ENCODE peak calls at places on chromosomes 1 and 21, in six cellular contexts. T, Z, P, E, W and M are unnamed samples.

GRCh38 chr1:115299266-115299665 is 38.8 kb downstream of the NGF start:
- DNase-seq in T (no peak), Z (no peak), P (no peak), E (no peak), W (no peak), M (no peak)

GRCh38 chr1:61552630-61553029 is 172.3 kb downstream of the TM2D1 start:
- DNase-seq in T (no peak), Z (no peak), P (no peak), E (no peak), W (no peak), M (no peak)

GRCh38 chr1:7046891-7047290 is 261.6 kb downstream of the CAMTA1 start:
- DNase-seq in T (no peak), Z (no peak), P (no peak), E (no peak), W (no peak), M (no peak)

GRCh38 chr1:101081496-101082282 is 56.1 kb upstream of the DPH5 start:
- DNase-seq in T (no peak), Z (no peak), P (no peak), E (no peak), W (no peak), M (no peak)

GRCh38 chr1:172499636-172500141 is 33.3 kb upstream of the SUCO start:
- DNase-seq in T (no peak), Z (peak), P (peak), E (no peak), W (no peak), M (peak)

GRCh38 chr21:46194374-46195334 is 10.4 kb upstream of the SPATC1L start:
- DNase-seq in T (no peak), Z (no peak), P (no peak), E (no peak), W (no peak), M (no peak)

GRCh38 chr1:158035976-158036583 is 42.6 kb downstream of the KIRREL1 start:
- DNase-seq in T (no peak), Z (no peak), P (no peak), E (no peak), W (peak), M (no peak)

GRCh38 chr1:182674346-182675246 is 9.8 kb downstream of the RGS8 start:
- DNase-seq in T (no peak), Z (no peak), P (no peak), E (no peak), W (no peak), M (peak)

GRCh38 chr1:26998319-26999300 is 5.1 kb downstream of the TRNP1 start:
- DNase-seq in T (no peak), Z (no peak), P (no peak), E (no peak), W (no peak), M (no peak)

GRCh38 chr1:185880779-185881333 is 146.7 kb downstream of the HMCN1 start:
- DNase-seq in T (no peak), Z (no peak), P (no peak), E (no peak), W (no peak), M (peak)

GRCh38 chr1:1211541-1212511 is 2.1 kb downstream of the TNFRSF4 start:
- DNase-seq in T (no peak), Z (no peak), P (no peak), E (no peak), W (no peak), M (no peak)

GRCh38 chr1:224996266-224996665 is 66.8 kb downstream of the DNAH14 start:
- DNase-seq in T (no peak), Z (no peak), P (no peak), E (no peak), W (no peak), M (no peak)

GRCh38 chr1:12016182-12016581 is 3.1 kb upstream of the MIIP start:
- DNase-seq in T (no peak), Z (no peak), P (no peak), E (no peak), W (no peak), M (no peak)

GRCh38 chr1:205440121-205440475 is 15.7 kb downstream of the BLACAT1 start:
- DNase-seq in T (no peak), Z (no peak), P (no peak), E (no peak), W (no peak), M (no peak)

GRCh38 chr1:18815203-18815531 is 44.3 kb downstream of the TAS1R2 start:
- DNase-seq in T (no peak), Z (no peak), P (no peak), E (no peak), W (no peak), M (no peak)

GRCh38 chr1:177958092-177958491 is 11.8 kb downstream of the SEC16B start:
- DNase-seq in T (no peak), Z (no peak), P (no peak), E (no peak), W (no peak), M (no peak)

GRCh38 chr1:113630340-113631327 is 128.7 kb downstream of the PHTF1 start:
- DNase-seq in T (no peak), Z (no peak), P (no peak), E (no peak), W (no peak), M (no peak)

GRCh38 chr1:100927276-100927675 is 31.4 kb downstream of the SLC30A7 start:
- DNase-seq in T (no peak), Z (no peak), P (no peak), E (peak), W (no peak), M (peak)

GRCh38 chr1:3219005-3219724 is 150.2 kb downstream of the PRDM16 start:
- DNase-seq in T (no peak), Z (peak), P (peak), E (no peak), W (no peak), M (peak)

GRCh38 chr1:33346921-33347649 is 26.2 kb upstream of the A3GALT2 start:
- DNase-seq in T (no peak), Z (peak), P (peak), E (no peak), W (no peak), M (no peak)

GRCh38 chr1:195763907-195764183 is 844.4 kb downstream of the KCNT2 start:
- DNase-seq in T (no peak), Z (no peak), P (no peak), E (no peak), W (no peak), M (no peak)

GRCh38 chr1:206914138-206914537 is 7.6 kb downstream of the FCMR start:
- DNase-seq in T (no peak), Z (no peak), P (no peak), E (no peak), W (no peak), M (no peak)

GRCh38 chr1:94418664-94419655 is 771 bp downstream of the ABCD3 start:
- DNase-seq in T (no peak), Z (peak), P (no peak), E (no peak), W (no peak), M (no peak)

GRCh38 chr1:8409107-8409506 is 91.2 kb downstream of the SLC45A1 start:
- DNase-seq in T (no peak), Z (no peak), P (no peak), E (no peak), W (no peak), M (peak)

GRCh38 chr1:15080328-15081033 is 73.1 kb upstream of the TMEM51 start:
- DNase-seq in T (no peak), Z (no peak), P (no peak), E (no peak), W (no peak), M (no peak)

GRCh38 chr1:8314346-8315280 is 3.3 kb upstream of the SLC45A1 start:
- DNase-seq in T (peak), Z (peak), P (peak), E (peak), W (no peak), M (peak)

GRCh38 chr1:189939967-189940366 is 537.7 kb downstream of the BRINP3 start:
- DNase-seq in T (no peak), Z (no peak), P (no peak), E (no peak), W (no peak), M (no peak)

GRCh38 chr21:29334717-29335428 is 36.2 kb downstream of the BACH1 start:
- DNase-seq in T (no peak), Z (no peak), P (no peak), E (no peak), W (no peak), M (no peak)

GRCh38 chr1:7264101-7264500 is 478.8 kb downstream of the CAMTA1 start:
- DNase-seq in T (no peak), Z (no peak), P (no peak), E (no peak), W (no peak), M (no peak)

GRCh38 chr1:85502171-85502570 is 37.2 kb upstream of the DDAH1 start:
- DNase-seq in T (no peak), Z (no peak), P (no peak), E (no peak), W (no peak), M (no peak)

GRCh38 chr1:168180148-168180524 is 1.4 kb downstream of the TIPRL start:
- DNase-seq in T (no peak), Z (no peak), P (no peak), E (no peak), W (no peak), M (no peak)

GRCh38 chr21:35400233-35400939 is 351.3 kb upstream of the RUNX1 start:
- DNase-seq in T (peak), Z (peak), P (peak), E (peak), W (peak), M (peak)